ENCODE peak calls at places on chromosomes 5 and 9, in six cellular contexts. L, N, M, X, U and J are unnamed samples. For H3K4me1, the result is how much of the 10 kb centered on the place peaks cover.

GRCh38 chr5:35857004-35857345 is 284 bp downstream of the IL7R start:
- DNase-seq in L (no peak), N (no peak), M (no peak), X (no peak), U (no peak), J (no peak)

GRCh38 chr5:179334017-179334765 is 11.1 kb downstream of the ADAMTS2 start:
- DNase-seq in L (no peak), N (peak), M (no peak), X (no peak), U (no peak), J (no peak)

GRCh38 chr5:139709587-139710369 is 61.6 kb downstream of the CXXC5 start:
- DNase-seq in L (no peak), N (peak), M (no peak), X (no peak), U (peak), J (peak)

GRCh38 chr9:127968717-127969383 is 11.9 kb downstream of the EEIG1 start:
- DNase-seq in L (peak), N (no peak), M (no peak), X (no peak), U (no peak), J (peak)

GRCh38 chr9:114880276-114880891 is 50.0 kb downstream of the TNFSF8 start:
- DNase-seq in L (no peak), N (no peak), M (no peak), X (no peak), U (no peak), J (no peak)

GRCh38 chr5:116361979-116362577 is 212.5 kb downstream of the SEMA6A start:
- DNase-seq in L (no peak), N (no peak), M (no peak), X (no peak), U (no peak), J (no peak)

GRCh38 chr5:150239099-150239793 is 49.4 kb downstream of the SLC6A7 start:
- DNase-seq in L (no peak), N (no peak), M (no peak), X (no peak), U (no peak), J (no peak)

GRCh38 chr9:109483771-109484442 is 14.2 kb downstream of the PTPN3 start:
- DNase-seq in L (no peak), N (no peak), M (no peak), X (no peak), U (no peak), J (no peak)

GRCh38 chr5:148507644-148508043 is 123.9 kb downstream of the FBXO38 start:
- DNase-seq in L (no peak), N (no peak), M (no peak), X (no peak), U (no peak), J (no peak)

GRCh38 chr5:10167806-10168205 is 81.9 kb downstream of the ATPSCKMT start:
- DNase-seq in L (no peak), N (no peak), M (no peak), X (no peak), U (no peak), J (no peak)

GRCh38 chr5:146337928-146338327 is 711 bp upstream of the POU4F3 start:
- DNase-seq in L (no peak), N (no peak), M (no peak), X (no peak), U (no peak), J (no peak)

GRCh38 chr9:38035873-38036272 is 33.2 kb downstream of the SHB start:
- DNase-seq in L (peak), N (no peak), M (no peak), X (no peak), U (no peak), J (no peak)

GRCh38 chr5:173045481-173045880 is 10.7 kb upstream of the CREBRF start:
- DNase-seq in L (no peak), N (no peak), M (no peak), X (no peak), U (no peak), J (no peak)

GRCh38 chr5:96567188-96567587 is 95.0 kb upstream of the CAST start:
- DNase-seq in L (no peak), N (no peak), M (no peak), X (no peak), U (no peak), J (no peak)

GRCh38 chr5:24351285-24351684 is 293.5 kb downstream of the CDH10 start:
- DNase-seq in L (no peak), N (no peak), M (no peak), X (no peak), U (no peak), J (no peak)

GRCh38 chr9:134983094-134983493 is 65.4 kb upstream of the FCN1 start:
- DNase-seq in L (no peak), N (peak), M (peak), X (no peak), U (peak), J (no peak)

GRCh38 chr5:27038476-27038875 is at the start of gene CDH9:
- DNase-seq in L (no peak), N (no peak), M (peak), X (no peak), U (no peak), J (no peak)

GRCh38 chr5:124337996-124338395 is 408.4 kb downstream of the ZNF608 start:
- DNase-seq in L (no peak), N (no peak), M (no peak), X (no peak), U (no peak), J (no peak)

GRCh38 chr9:136456257-136456656 is 16.6 kb upstream of the INPP5E start:
- DNase-seq in L (no peak), N (no peak), M (no peak), X (no peak), U (no peak), J (no peak)

GRCh38 chr9:126623667-126624452 is 10.1 kb downstream of the LMX1B start:
- DNase-seq in L (no peak), N (no peak), M (peak), X (no peak), U (no peak), J (no peak)

GRCh38 chr5:81506900-81507588 is 113.1 kb upstream of the ACOT12 start:
- DNase-seq in L (peak), N (no peak), M (peak), X (peak), U (no peak), J (peak)

GRCh38 chr9:96086936-96087582 is 211.6 kb downstream of the ERCC6L2 start:
- DNase-seq in L (no peak), N (no peak), M (no peak), X (no peak), U (no peak), J (no peak)
- H3K4me1 ChIP-seq in L (under half), N (under half), M (under half), X (under half), U (under half), J (under half)

DNA sequence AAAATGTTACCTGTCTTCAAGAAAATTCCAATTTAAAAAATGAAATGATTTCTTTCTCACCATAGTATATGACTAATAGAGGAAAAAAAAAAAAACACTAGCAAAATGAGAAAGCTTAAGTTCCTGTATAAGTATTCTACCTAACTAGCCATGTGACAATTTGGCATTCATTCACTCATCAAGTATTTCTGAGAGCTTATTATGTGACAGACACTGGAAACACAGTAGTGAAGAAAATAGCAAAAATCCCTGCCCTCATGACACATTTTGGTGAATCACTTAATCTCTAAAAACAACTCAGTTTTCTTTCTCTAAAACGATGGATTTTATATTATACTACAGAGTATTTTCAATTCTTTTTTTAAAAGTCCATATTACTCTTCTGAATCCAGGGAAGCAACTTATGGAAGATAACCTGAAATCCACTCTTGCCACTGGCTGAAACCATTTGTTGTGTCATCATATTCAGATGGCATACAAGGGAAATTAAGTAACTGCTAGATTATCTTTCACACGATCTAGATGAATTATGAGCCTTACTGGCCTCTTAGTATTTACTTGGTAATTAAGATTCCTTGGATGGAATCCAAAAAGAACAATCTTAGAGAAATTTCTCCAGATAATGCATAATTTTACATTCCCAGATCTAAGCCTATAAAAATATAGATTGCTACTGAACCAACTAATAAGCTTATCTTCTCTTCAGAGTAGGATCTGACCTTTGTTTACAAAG is 5.5 kb downstream of the PTBP3 start:
- DNase-seq in L (no peak), N (no peak), M (no peak), X (no peak), U (no peak), J (no peak)
- H3K4me1 ChIP-seq in L (under half), N (half or more), M (under half), X (under half), U (under half), J (under half)

DNA sequence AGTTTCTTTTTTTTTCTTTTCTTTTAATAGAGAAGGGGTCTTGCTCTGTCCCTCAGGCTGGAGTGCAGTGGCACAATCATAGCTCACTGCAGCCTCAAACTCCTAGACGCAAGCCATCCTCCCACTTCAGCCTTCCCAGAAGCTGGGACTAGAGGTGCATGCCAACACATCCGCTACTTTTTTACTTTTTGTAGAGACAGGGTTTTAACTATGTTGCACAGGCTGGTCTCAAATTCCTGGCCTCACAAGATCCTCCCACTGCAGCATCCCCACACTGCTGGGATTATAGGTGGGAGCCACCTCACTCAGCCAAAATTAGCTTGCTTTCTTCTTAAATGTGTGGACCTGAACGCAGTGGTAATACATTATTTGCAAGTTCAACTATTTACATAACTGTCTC is 66.1 kb downstream of the SERINC5 start:
- DNase-seq in L (no peak), N (no peak), M (no peak), X (no peak), U (no peak), J (no peak)
- H3K4me1 ChIP-seq in L (half or more), N (under half), M (half or more), X (half or more), U (half or more), J (half or more)

DNA sequence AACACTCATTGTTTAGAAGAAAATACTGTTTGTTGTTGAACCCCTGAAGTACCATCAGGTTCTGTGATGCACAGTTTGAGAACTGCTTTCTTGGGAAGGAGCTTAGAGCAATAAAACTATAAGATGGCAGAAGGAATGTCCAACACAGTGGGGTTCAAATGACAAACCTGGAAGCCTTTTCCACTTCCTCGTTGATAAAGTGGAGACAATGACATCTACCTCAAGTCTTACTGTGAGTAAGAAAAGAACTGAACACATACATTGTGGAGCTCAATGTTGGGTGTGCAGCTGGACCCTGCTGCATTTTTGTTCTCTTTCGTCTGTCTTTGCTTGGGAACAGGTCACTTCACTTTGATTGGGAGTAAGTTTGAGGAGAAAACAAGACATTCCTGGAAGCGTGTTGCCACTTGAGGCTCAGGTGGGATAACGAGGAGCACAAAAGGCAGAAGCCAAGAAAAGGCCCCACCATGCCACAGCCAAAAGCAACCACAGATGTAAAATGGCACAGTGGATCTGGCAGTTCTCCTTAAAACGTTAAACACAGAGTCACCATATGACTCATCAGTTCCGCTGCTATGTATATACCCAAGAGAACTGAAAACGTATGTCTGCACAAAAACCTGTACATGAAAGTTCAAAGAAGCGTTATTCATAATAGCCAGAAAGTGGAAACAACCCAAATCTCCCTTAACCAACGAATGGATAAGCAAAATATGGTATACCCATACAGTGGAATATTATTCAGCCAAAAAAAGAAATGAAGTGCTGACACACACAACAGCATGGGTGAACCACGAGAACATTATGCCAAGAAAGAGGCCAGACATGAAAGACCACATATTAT is 42.9 kb upstream of the SUB1 start:
- DNase-seq in L (no peak), N (no peak), M (no peak), X (no peak), U (no peak), J (no peak)
- H3K4me1 ChIP-seq in L (under half), N (under half), M (under half), X (under half), U (under half), J (under half)

DNA sequence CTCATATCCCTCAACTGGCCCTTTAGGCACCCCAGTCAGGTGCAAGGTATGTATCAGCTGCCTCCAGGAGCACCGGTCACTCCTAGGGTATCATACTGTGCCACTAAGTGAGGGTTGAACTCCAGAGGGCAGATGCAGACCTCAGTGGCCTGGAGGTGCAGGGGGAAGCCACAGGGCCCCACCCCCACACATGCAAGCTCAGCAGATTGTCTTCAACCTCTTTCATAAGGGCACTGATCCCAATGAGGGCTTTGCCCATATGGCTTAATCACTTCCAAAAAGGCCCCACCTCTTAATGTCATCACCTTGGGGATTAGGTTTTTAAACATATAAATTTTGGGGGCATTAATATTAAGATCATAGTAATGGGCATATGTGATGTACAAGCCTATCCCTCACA is 28.2 kb downstream of the BAAT start:
- DNase-seq in L (no peak), N (no peak), M (no peak), X (no peak), U (no peak), J (no peak)
- H3K4me1 ChIP-seq in L (under half), N (under half), M (under half), X (under half), U (under half), J (under half)

GRCh38 chr9:98980291-98980690 is 36.6 kb downstream of the COL15A1 start:
- DNase-seq in L (no peak), N (no peak), M (no peak), X (no peak), U (no peak), J (no peak)

GRCh38 chr9:98978231-98978681 is 34.5 kb downstream of the COL15A1 start:
- DNase-seq in L (no peak), N (no peak), M (peak), X (no peak), U (no peak), J (no peak)

GRCh38 chr9:98977246-98977681 is 33.6 kb downstream of the COL15A1 start:
- DNase-seq in L (no peak), N (no peak), M (no peak), X (no peak), U (no peak), J (no peak)

GRCh38 chr9:98975838-98976237 is 32.1 kb downstream of the COL15A1 start:
- DNase-seq in L (no peak), N (no peak), M (no peak), X (no peak), U (no peak), J (no peak)

DNA sequence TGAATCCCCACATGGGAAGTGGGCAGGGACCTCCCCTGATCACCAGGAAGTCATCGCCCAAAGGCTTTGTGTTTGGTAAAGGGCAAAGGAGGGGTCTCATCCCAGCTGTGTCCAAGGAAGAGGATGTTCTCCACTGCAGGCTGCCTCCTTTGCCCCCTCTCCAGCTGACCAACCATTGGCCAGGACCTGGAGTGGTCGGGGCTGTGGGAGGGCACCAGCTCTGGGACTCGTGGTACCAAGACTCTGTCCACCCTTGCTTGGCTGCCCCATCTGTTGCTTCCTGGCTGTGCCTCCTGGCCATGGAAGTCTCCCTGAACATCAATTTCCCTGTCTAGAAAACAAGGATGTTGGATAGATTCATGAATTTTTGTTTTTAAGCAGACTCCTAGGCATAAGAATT is 34.1 kb downstream of the COL15A1 start:
- DNase-seq in L (no peak), N (no peak), M (no peak), X (no peak), U (no peak), J (no peak)
- H3K4me1 ChIP-seq in L (under half), N (under half), M (under half), X (half or more), U (under half), J (under half)

GRCh38 chr5:101995585-101995984 is 300.5 kb downstream of the SLCO4C1 start:
- DNase-seq in L (no peak), N (no peak), M (no peak), X (no peak), U (no peak), J (no peak)

GRCh38 chr5:101997235-101997634 is 298.8 kb downstream of the SLCO4C1 start:
- DNase-seq in L (no peak), N (no peak), M (no peak), X (no peak), U (no peak), J (no peak)

GRCh38 chr5:101989659-101990058 is 306.4 kb downstream of the SLCO4C1 start:
- DNase-seq in L (no peak), N (no peak), M (no peak), X (no peak), U (no peak), J (no peak)

DNA sequence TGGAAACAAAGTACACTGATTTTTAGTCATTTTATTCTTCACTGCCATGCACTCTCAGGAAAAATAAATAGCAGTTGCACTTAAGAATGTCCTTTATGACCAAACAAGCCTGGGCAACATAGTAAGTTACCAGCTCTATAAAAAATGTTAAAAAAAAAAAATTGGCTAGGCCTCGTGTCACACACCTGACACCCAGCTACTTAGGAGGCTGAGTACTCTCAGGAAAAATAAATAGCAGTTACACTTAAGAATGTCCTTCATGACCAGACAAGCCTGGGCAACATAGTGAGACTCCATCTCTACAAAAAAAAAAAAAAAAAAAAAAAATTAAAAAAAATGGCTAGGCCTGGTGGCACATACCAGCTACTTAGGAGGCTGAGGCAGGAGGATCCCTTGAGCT is 304.6 kb downstream of the SLCO4C1 start:
- DNase-seq in L (no peak), N (no peak), M (no peak), X (no peak), U (no peak), J (no peak)
- H3K4me1 ChIP-seq in L (under half), N (under half), M (under half), X (under half), U (under half), J (under half)

DNA sequence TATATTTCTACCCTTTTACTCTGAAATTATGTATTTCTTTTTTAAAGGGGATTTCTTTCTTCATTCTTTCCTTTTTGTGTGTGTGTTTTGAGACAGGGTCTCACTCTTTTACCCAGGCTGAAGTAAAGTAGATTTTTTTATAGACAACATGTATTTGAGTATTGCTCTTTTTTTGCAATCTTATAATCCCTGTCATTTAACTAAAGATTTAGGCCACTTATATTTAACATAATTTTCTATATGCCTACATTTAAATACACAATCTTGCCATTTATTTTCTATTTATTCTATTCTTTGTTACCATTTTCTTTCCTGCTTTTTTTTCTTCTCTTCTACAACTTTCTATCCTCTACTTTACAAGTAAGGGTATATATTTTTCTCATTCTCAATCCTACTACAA is 416.0 kb upstream of the IRX2 start:
- DNase-seq in L (no peak), N (no peak), M (no peak), X (no peak), U (no peak), J (no peak)
- H3K4me1 ChIP-seq in L (under half), N (under half), M (under half), X (under half), U (under half), J (under half)

DNA sequence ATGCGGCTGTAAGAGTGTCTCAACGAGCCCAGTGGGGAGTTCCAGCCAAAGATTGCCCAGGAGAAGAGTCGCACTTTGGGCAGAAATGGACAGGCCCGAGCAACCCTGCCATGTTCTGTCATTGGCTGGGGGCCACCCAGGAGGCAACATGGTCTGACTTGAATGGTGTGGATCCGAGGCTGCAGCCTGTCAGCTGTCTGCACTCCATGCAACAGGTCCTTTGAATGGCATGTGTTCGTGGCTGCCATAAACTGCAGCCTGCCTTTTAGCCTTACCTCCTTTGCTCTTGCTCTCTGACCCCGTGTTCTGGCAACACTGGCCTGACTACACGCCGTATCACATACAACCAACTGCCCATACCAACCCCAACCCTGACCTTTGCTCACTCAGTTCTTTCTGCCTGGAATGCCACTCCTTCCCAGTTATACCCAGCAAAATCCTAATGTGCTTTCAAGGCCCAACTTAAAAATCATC is 55.7 kb downstream of the IRF1 start:
- DNase-seq in L (no peak), N (no peak), M (no peak), X (no peak), U (no peak), J (peak)
- H3K4me1 ChIP-seq in L (under half), N (half or more), M (under half), X (half or more), U (half or more), J (half or more)